ENCODE peak calls at places on chromosomes 13 and 19, in four cellular contexts. L is H9; F is upper lobe of left lung; W is activated T-helper 2 cell treated with anti-CD3 and anti-CD28 coated beads, Interferon-gamma antibody, Interleukin-2, Interleukin-4, amounts not matched to agents 10 μg/mL and 5 μg/mL and 100 μg/mL, durations not matched to agents 14 hours and 24 hours and 36 hours. B is an unnamed sample.

GRCh38 chr19:56142897-56143434 is 1.9 kb downstream of the ZNF444 start:
- DNase-seq in L (no peak), F (no peak), W (no peak), B (peak)

GRCh38 chr19:17333611-17334413 is 843 bp downstream of the ANO8 start:
- DNase-seq in F (peak), W (peak), L (peak), B (no peak)

GRCh38 chr13:24275041-24275440 is 34.3 kb upstream of the C1QTNF9 start:
- DNase-seq in W (no peak), L (no peak), F (no peak), B (no peak)

GRCh38 chr13:32200741-32201140 is 114.4 kb downstream of the ZAR1L start:
- DNase-seq in W (no peak), L (no peak), F (no peak), B (no peak)

GRCh38 chr19:3482507-3483225 is 575 bp downstream of the SMIM44 start:
- DNase-seq in W (no peak), F (no peak), L (no peak), B (no peak)

GRCh38 chr19:46840157-46840942 is 10.3 kb downstream of the AP2S1 start:
- DNase-seq in L (peak), F (peak), W (peak), B (no peak)

GRCh38 chr19:29524201-29524911 is 1.4 kb upstream of the VSTM2B start:
- DNase-seq in W (no peak), F (no peak), L (peak), B (no peak)

GRCh38 chr19:16327911-16328823 is 3.5 kb downstream of the KLF2 start:
- DNase-seq in F (peak), W (peak), L (no peak), B (no peak)

GRCh38 chr19:11261902-11262839 is at the start of gene DOCK6:
- DNase-seq in F (peak), L (peak), W (no peak), B (peak)

GRCh38 chr13:112954488-112955270 is 14.3 kb upstream of the MCF2L start:
- DNase-seq in L (no peak), F (peak), W (no peak), B (no peak)